ENCODE peak calls at places on chromosomes 1 and 21, in four cellular contexts. I is mucosa of descending colon; W is CD4-positive, alpha-beta T cell; G is BE2C. K is an unnamed sample.
A peak's percentile ranks its signal among the peaks of the same experiment; 100 is the strongest.

GRCh38 chr21:38921511-38922215 is 115.9 kb downstream of the ETS2 start:
- DNase-seq in W (no peak), G (no peak), I (no peak), K (no peak)

GRCh38 chr1:221099747-221100146 is 220.5 kb downstream of the HLX start:
- DNase-seq in I (no peak), W (no peak), G (no peak), K (no peak)

GRCh38 chr1:183227963-183228649 is 42.0 kb downstream of the LAMC2 start:
- DNase-seq in G (peak; percentile 77), I (no peak), W (peak; percentile 9), K (peak; percentile 20)

GRCh38 chr1:203996126-203996525 is 76.8 kb upstream of the SOX13 start:
- DNase-seq in G (no peak), I (no peak), W (no peak), K (no peak)

GRCh38 chr1:220843481-220844011 is 35.7 kb upstream of the HLX start:
- DNase-seq in W (no peak), G (no peak), I (no peak), K (no peak)

GRCh38 chr1:222104661-222105392 is 362.9 kb upstream of the DUSP10 start:
- DNase-seq in W (no peak), I (no peak), G (no peak), K (no peak)

GRCh38 chr1:174425121-174425520 is 22.6 kb upstream of the GPR52 start:
- DNase-seq in G (no peak), I (no peak), W (no peak), K (no peak)

GRCh38 chr1:99594205-99594604 is 51.7 kb upstream of the PALMD start:
- DNase-seq in I (no peak), G (no peak), W (no peak), K (no peak)

GRCh38 chr21:23687154-23687553 is 1920.1 kb downstream of the MRPL39 start:
- DNase-seq in G (no peak), W (no peak), I (no peak), K (no peak)

GRCh38 chr1:180622658-180623508 is 8.9 kb upstream of the XPR1 start:
- DNase-seq in G (no peak), I (no peak), W (no peak), K (no peak)

GRCh38 chr21:32306021-32306780 is 7.5 kb downstream of the MRAP start:
- DNase-seq in I (no peak), W (no peak), G (no peak), K (no peak)

GRCh38 chr1:63813829-63814277 is 40.0 kb downstream of the ROR1 start:
- DNase-seq in W (no peak), I (no peak), G (no peak), K (no peak)

GRCh38 chr1:153959454-153959853 is 1.0 kb upstream of the CRTC2 start:
- DNase-seq in W (no peak), G (no peak), I (no peak), K (no peak)

GRCh38 chr21:36846624-36847023 is 119.8 kb downstream of the HLCS start:
- DNase-seq in G (no peak), I (no peak), W (no peak), K (no peak)

GRCh38 chr21:36848875-36849274 is 117.6 kb downstream of the HLCS start:
- DNase-seq in G (no peak), I (no peak), W (no peak), K (no peak)

GRCh38 chr21:36847189-36847588 is 119.3 kb downstream of the HLCS start:
- DNase-seq in G (no peak), W (no peak), I (no peak), K (no peak)

GRCh38 chr21:36845070-36845469 is 121.4 kb downstream of the HLCS start:
- DNase-seq in W (no peak), G (no peak), I (no peak), K (no peak)

GRCh38 chr21:36845790-36846189 is 120.7 kb downstream of the HLCS start:
- DNase-seq in I (no peak), W (no peak), G (no peak), K (no peak)
- TF ChIP-seq CTCF in I (no peak), W (no peak), G (no peak), K (no peak)

DNA sequence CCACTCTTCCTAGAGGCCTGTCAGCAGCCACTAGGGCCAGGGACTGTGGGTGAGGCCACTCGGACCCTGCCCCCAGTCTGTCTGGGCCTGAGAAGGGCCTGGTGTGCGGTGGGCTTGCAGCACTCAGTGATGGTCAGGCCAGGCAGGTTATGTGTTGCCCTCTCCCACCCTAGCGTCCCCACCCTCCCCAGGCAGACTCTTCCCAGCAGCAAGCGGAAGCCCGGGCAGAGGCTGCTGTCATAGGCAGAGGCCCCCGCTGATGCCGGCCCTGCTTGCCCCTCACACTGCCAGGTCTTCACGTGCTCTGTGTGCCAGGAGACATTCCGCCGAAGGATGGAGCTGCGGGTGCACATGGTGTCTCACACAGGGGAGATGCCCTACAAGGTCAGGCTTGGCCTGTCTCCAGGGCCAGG is 6.6 kb downstream of the ZBTB48 start:
- DNase-seq in I (no peak), W (no peak), G (no peak), K (no peak)
- TF ChIP-seq CTCF in I (no peak), W (no peak), G (no peak), K (no peak)

GRCh38 chr1:18005238-18005637 is 102.4 kb upstream of the IGSF21 start:
- DNase-seq in W (no peak), I (no peak), G (no peak), K (no peak)
- TF ChIP-seq CTCF in W (no peak), I (no peak), G (no peak), K (no peak)

GRCh38 chr1:3471356-3472087 is 17.1 kb downstream of the ARHGEF16 start:
- DNase-seq in W (no peak), I (no peak), G (peak; percentile 58), K (no peak)
- TF ChIP-seq CTCF in W (no peak), I (no peak), G (peak; percentile 36), K (no peak)

GRCh38 chr1:171488190-171488929 is 3.0 kb downstream of the PRRC2C start:
- DNase-seq in G (no peak), W (no peak), I (no peak), K (no peak)
- TF ChIP-seq CTCF in G (no peak), W (no peak), I (no peak), K (no peak)

DNA sequence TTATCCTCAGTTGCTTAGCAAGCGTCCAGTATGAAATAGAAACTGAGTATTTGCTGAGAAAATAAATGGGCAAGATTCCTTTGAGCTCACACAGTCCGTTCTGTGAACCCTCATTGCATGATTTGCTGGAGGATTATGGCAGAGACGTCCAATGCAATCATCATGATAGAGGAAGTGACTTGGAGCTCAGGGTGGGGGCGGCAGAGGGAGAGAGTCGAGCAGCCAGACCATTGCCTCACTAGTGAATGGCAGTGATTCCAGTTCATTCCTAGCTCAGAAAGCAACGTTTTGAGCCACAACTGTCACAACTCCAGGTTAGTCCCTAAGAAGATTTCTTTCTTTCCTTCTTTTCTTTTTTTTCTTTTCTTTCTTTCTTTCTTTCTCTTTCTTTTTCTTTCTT is 27.5 kb upstream of the COL9A2 start:
- DNase-seq in I (peak; percentile 62), G (peak; percentile 5), W (no peak), K (no peak)
- TF ChIP-seq CTCF in I (no peak), G (no peak), W (no peak), K (no peak)

GRCh38 chr1:168053681-168054080 is 83.0 kb downstream of the GPR161 start:
- DNase-seq in G (no peak), I (no peak), W (no peak), K (no peak)
- TF ChIP-seq CTCF in G (no peak), I (no peak), W (no peak), K (no peak)

DNA sequence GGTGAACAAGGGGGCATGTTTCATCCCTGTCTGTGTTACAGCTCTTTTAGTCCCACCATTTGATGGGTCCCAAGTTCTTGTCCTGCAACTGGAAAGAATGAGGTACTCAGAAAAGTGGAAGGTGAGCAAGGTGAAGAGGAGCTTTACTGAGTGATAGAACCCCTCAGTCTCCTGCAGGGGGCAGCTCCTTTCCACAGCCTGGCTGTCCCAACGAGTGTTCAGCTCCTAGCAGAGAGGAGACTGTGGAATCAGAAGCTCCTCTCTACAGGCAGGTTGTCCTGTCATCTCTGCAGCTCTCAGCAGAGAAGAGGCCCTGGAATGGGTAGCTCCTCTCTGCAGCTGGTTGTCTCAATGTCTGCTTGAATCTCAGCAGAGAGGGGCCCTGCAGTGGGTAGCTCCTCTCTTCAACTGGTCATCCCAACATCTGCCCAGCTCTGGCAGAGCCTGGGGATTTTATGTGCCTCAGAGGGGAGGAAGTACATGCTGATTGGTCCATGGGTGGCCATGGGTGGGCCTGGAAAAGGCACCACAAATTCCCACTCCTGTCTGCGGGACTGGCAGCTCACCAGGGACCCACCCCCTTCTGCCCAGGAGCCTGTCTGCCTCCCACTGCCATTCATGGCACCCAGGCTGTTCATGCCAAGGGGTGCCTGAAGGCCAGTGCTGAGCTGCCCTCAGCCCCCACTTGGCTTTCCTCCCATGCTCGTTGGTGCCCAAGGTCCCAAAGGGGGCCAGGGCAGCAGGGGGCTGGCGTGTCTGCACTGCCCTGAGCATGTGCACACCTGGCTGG is 25.7 kb downstream of the LDLRAD1 start:
- DNase-seq in W (no peak), I (no peak), G (no peak), K (no peak)
- TF ChIP-seq CTCF in W (no peak), I (no peak), G (peak; percentile 42), K (no peak)

GRCh38 chr1:233972951-233973635 is 68.6 kb downstream of the SLC35F3 start:
- DNase-seq in W (no peak), G (peak; percentile 74), I (no peak), K (no peak)
- TF ChIP-seq CTCF in W (no peak), G (peak; percentile 43), I (no peak), K (no peak)

DNA sequence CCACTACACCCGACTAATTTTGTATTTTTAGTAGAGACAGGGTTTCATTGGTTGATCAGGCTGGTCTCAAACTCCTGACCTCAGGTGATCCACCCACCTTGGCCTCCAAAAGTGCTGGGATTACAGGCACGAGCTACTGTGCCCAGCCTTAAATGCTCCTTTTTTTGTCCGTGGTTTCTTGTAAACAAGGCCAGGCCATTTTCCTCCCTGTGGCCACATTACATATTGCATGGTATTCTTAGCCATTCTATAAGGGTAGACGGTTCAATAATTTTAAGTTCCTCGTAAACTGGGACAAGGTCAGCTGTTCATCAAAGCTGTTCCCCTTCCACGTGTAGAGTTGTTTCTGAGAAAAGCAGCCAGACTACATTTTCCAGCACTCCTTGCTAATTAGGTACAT is 10.3 kb upstream of the LUZP1 start:
- DNase-seq in G (no peak), I (no peak), W (no peak), K (no peak)
- TF ChIP-seq CTCF in G (peak; percentile 26), I (no peak), W (no peak), K (no peak)

K was measured in activated B cell treated with CpG ODN at 0.5 μM for 24 hours.